ENCODE peak calls at places on chromosome 10, in five cellular contexts. K, A, G, U and C are unnamed samples.
A peak's percentile ranks its signal among the peaks of the same experiment; 100 is the strongest.

GRCh38 chr10:32949221-32949678 is 8.8 kb downstream of the ITGB1 start:
- DNase-seq in G (no peak), U (no peak), K (no peak), A (no peak), C (no peak)

GRCh38 chr10:29811751-29812427 is 177.1 kb upstream of the SVIL start:
- DNase-seq in G (no peak), K (no peak), U (no peak), A (no peak), C (no peak)

GRCh38 chr10:89342219-89342966 is 14.6 kb downstream of the IFIT3 start:
- DNase-seq in K (no peak), G (no peak), U (no peak), A (no peak), C (no peak)

GRCh38 chr10:88962336-88962735 is 9.8 kb upstream of the ACTA2 start:
- DNase-seq in A (no peak), U (no peak), K (no peak), G (no peak), C (no peak)

GRCh38 chr10:79286318-79286951 is 60.8 kb upstream of the PPIF start:
- DNase-seq in G (peak; percentile 92), A (peak; percentile 81), K (no peak), U (no peak), C (no peak)

GRCh38 chr10:43427166-43427825 is 9.6 kb upstream of the ZNF487 start:
- DNase-seq in U (no peak), K (no peak), A (no peak), G (no peak), C (no peak)

GRCh38 chr10:6795571-6795970 is 215.5 kb upstream of the PRKCQ start:
- DNase-seq in K (no peak), G (no peak), A (no peak), U (no peak), C (no peak)

GRCh38 chr10:60626037-60626436 is 152.2 kb upstream of the CDK1 start:
- DNase-seq in U (no peak), A (no peak), K (no peak), G (no peak), C (no peak)

GRCh38 chr10:53003094-53003493 is 230.5 kb upstream of the MBL2 start:
- DNase-seq in G (no peak), A (no peak), K (no peak), U (no peak), C (no peak)

GRCh38 chr10:126639084-126639483 is 31.4 kb downstream of the C10orf90 start:
- DNase-seq in K (no peak), A (no peak), G (no peak), U (no peak), C (no peak)

GRCh38 chr10:13939391-13939790 is 352.6 kb downstream of the PRPF18 start:
- DNase-seq in A (no peak), U (no peak), K (no peak), G (no peak), C (no peak)

GRCh38 chr10:12358863-12359647 is 9.7 kb downstream of the CAMK1D start:
- DNase-seq in K (no peak), G (no peak), U (no peak), A (no peak), C (no peak)

GRCh38 chr10:58511765-58512469 is 755 bp upstream of the BICC1 start:
- DNase-seq in U (no peak), A (no peak), G (no peak), K (peak; percentile 59), C (no peak)

GRCh38 chr10:58513189-58514101 is 773 bp downstream of the BICC1 start:
- DNase-seq in A (no peak), G (no peak), U (no peak), K (no peak), C (no peak)

GRCh38 chr10:58514102-58514472 is 1.4 kb downstream of the BICC1 start:
- DNase-seq in A (no peak), K (no peak), U (no peak), G (no peak), C (no peak)

GRCh38 chr10:58515296-58515956 is 2.8 kb downstream of the BICC1 start:
- DNase-seq in K (no peak), G (no peak), A (no peak), U (no peak), C (no peak)

GRCh38 chr10:58512470-58513188 is at the start of gene BICC1:
- DNase-seq in G (no peak), K (no peak), U (no peak), A (no peak), C (no peak)
- TF ChIP-seq ZNF274 in G (no peak), K (no peak), U (no peak), A (no peak), C (no peak)

GRCh38 chr10:7826971-7827370 is 8.7 kb downstream of the TAF3 start:
- DNase-seq in U (no peak), K (no peak), G (no peak), A (no peak), C (no peak)
- TF ChIP-seq SRF in U (no peak), K (no peak), G (no peak), A (no peak), C (no peak)

GRCh38 chr10:77776487-77776886 is 138.9 kb upstream of the KCNMA1 start:
- DNase-seq in K (no peak), A (no peak), G (no peak), U (no peak), C (no peak)

GRCh38 chr10:77771450-77771849 is 133.8 kb upstream of the KCNMA1 start:
- DNase-seq in U (no peak), A (no peak), G (no peak), K (no peak), C (no peak)

GRCh38 chr10:77771851-77772250 is 134.2 kb upstream of the KCNMA1 start:
- DNase-seq in K (no peak), G (no peak), U (no peak), A (no peak), C (no peak)

GRCh38 chr10:77774940-77775391 is 137.4 kb upstream of the KCNMA1 start:
- DNase-seq in G (no peak), A (no peak), K (peak; percentile 22), U (no peak), C (no peak)

GRCh38 chr10:77773631-77774426 is 136.2 kb upstream of the KCNMA1 start:
- DNase-seq in A (no peak), G (no peak), K (no peak), U (no peak), C (no peak)
- TF ChIP-seq ZNF274 in A (no peak), G (no peak), K (no peak), U (no peak), C (no peak)

GRCh38 chr10:117486606-117487005 is 55.9 kb upstream of the EMX2 start:
- DNase-seq in G (no peak), K (no peak), U (no peak), A (no peak), C (no peak)
- TF ChIP-seq SRF in G (no peak), K (no peak), U (no peak), A (no peak), C (no peak)